ENCODE peak calls at places on chromosomes 13 and 19, in nine cellular contexts. J is germinal center; L is heart left ventricle; A is brain microvascular endothelial cell; N is lung; O is effector CD4-positive, alpha-beta T cell; B is activated T-cell treated with anti-CD3 and anti-CD28 coated beads, Interleukin-2, amount 50 U/mL, for 1 hour; G is LNCaP clone FGC; X is activated CD8-positive, alpha-beta memory T cell treated with anti-CD3 and anti-CD28 coated beads for 1 hour. W is an unnamed sample.

GRCh38 chr19:29060833-29061364 is 152.1 kb downstream of the UQCRFS1 start:
- DNase-seq in A (no peak), G (no peak), L (no peak), J (no peak), X (no peak), B (no peak), O (no peak), N (no peak), W (no peak)

GRCh38 chr19:38268539-38268938 is 4.2 kb downstream of the SPINT2 start:
- DNase-seq in J (no peak), A (no peak), O (no peak), G (no peak), L (no peak), X (no peak), N (no peak), B (no peak), W (no peak)

GRCh38 chr19:58196911-58197616 is 14.2 kb downstream of the ZNF274 start:
- DNase-seq in O (no peak), A (no peak), X (no peak), B (no peak), N (no peak), G (no peak), J (no peak), L (no peak), W (no peak)

GRCh38 chr13:97468331-97468730 is 34.4 kb downstream of the RAP2A start:
- DNase-seq in A (no peak), L (no peak), X (no peak), G (no peak), J (no peak), B (no peak), N (no peak), O (no peak), W (no peak)

GRCh38 chr13:24280722-24281121 is 28.7 kb upstream of the C1QTNF9 start:
- DNase-seq in O (no peak), X (no peak), A (no peak), J (peak; percentile 45), N (no peak), L (no peak), B (no peak), G (no peak), W (no peak)

GRCh38 chr19:19588546-19588945 is 29.9 kb downstream of the PBX4 start:
- DNase-seq in J (no peak), L (no peak), A (no peak), X (no peak), O (no peak), G (no peak), B (no peak), N (no peak), W (no peak)

GRCh38 chr13:85368686-85369085 is 430.5 kb downstream of the SLITRK6 start:
- DNase-seq in X (no peak), J (no peak), A (no peak), B (no peak), N (no peak), G (no peak), O (no peak), L (no peak), W (no peak)

GRCh38 chr19:1469936-1470863 is 8.8 kb downstream of the C19orf25 start:
- DNase-seq in G (no peak), N (no peak), B (peak; percentile 77), O (peak; percentile 57), L (no peak), X (peak; percentile 52), A (no peak), J (peak; percentile 77), W (peak; percentile 75)

GRCh38 chr19:45772130-45772880 is 3.3 kb upstream of the SIX5 start:
- DNase-seq in O (no peak), A (no peak), J (no peak), B (no peak), L (no peak), G (no peak), X (no peak), N (no peak), W (no peak)

GRCh38 chr19:30314805-30315155 is 57.4 kb upstream of the ZNF536 start:
- DNase-seq in N (no peak), O (no peak), G (no peak), X (no peak), L (no peak), B (no peak), A (no peak), J (no peak), W (no peak)

GRCh38 chr13:101423872-101424271 is 7.6 kb upstream of the NALCN start:
- DNase-seq in B (no peak), G (no peak), N (no peak), J (no peak), L (no peak), O (no peak), X (no peak), A (no peak), W (no peak)

GRCh38 chr19:44808463-44809371 is at the start of gene BCAM:
- DNase-seq in G (no peak), J (peak; percentile 54), B (no peak), O (no peak), N (peak; percentile 69), X (no peak), L (peak; percentile 93), A (no peak), W (peak; percentile 11)

GRCh38 chr13:81714513-81714912 is 1373.6 kb upstream of the SPRY2 start:
- DNase-seq in L (no peak), N (no peak), G (no peak), O (no peak), B (no peak), J (no peak), A (no peak), X (no peak), W (no peak)

GRCh38 chr13:40502236-40502635 is 164.2 kb downstream of the FOXO1 start:
- DNase-seq in J (no peak), X (no peak), A (no peak), G (no peak), B (no peak), N (no peak), O (no peak), L (no peak), W (no peak)

GRCh38 chr19:13281567-13282291 is 131.5 kb downstream of the IER2 start:
- DNase-seq in A (no peak), J (no peak), L (no peak), G (no peak), B (no peak), O (no peak), N (no peak), X (no peak), W (no peak)

GRCh38 chr19:55216461-55217198 is 7.3 kb upstream of the PTPRH start:
- DNase-seq in A (peak; percentile 99), X (peak; percentile 15), G (peak; percentile 93), L (peak; percentile 89), J (peak; percentile 70), O (peak; percentile 24), N (peak; percentile 66), B (peak; percentile 51), W (peak; percentile 69)

GRCh38 chr13:97028441-97029299 is 34.4 kb upstream of the OXGR1 start:
- DNase-seq in L (no peak), X (no peak), J (peak; percentile 57), A (peak; percentile 67), B (peak; percentile 22), N (peak; percentile 48), O (peak; percentile 34), G (no peak), W (peak; percentile 59)

GRCh38 chr13:90444232-90444631 is 903.3 kb upstream of the MIR17HG start:
- DNase-seq in N (no peak), X (no peak), G (no peak), B (no peak), J (no peak), A (no peak), O (no peak), L (no peak), W (no peak)

GRCh38 chr19:40588110-40588854 is 11.6 kb downstream of the SHKBP1 start:
- DNase-seq in X (no peak), J (no peak), G (no peak), N (no peak), L (no peak), B (no peak), O (no peak), A (peak; percentile 32), W (no peak)

GRCh38 chr19:44112802-44113137 is 429 bp upstream of the ZNF225 start:
- DNase-seq in G (no peak), N (no peak), B (no peak), X (no peak), O (no peak), J (no peak), A (no peak), L (no peak), W (no peak)

GRCh38 chr13:51822106-51822840 is 18.3 kb upstream of the DHRS12 start:
- DNase-seq in A (no peak), J (no peak), X (no peak), G (no peak), N (no peak), O (peak; percentile 30), B (peak; percentile 45), L (no peak), W (no peak)

GRCh38 chr19:29678484-29679106 is 13.3 kb downstream of the PLEKHF1 start:
- DNase-seq in L (peak; percentile 87), B (no peak), G (peak; percentile 81), X (no peak), N (no peak), J (no peak), O (no peak), A (no peak), W (no peak)

GRCh38 chr13:31703780-31704179 is 35.5 kb upstream of the RXFP2 start:
- DNase-seq in G (no peak), N (no peak), L (no peak), A (no peak), X (no peak), J (no peak), B (no peak), O (no peak), W (no peak)

GRCh38 chr13:35909837-35910236 is 221.3 kb downstream of the DCLK1 start:
- DNase-seq in X (no peak), G (no peak), O (no peak), L (no peak), A (no peak), B (no peak), N (no peak), J (no peak), W (no peak)

GRCh38 chr13:26412263-26412662 is 145.2 kb upstream of the WASF3 start:
- DNase-seq in O (no peak), N (no peak), B (no peak), G (no peak), X (no peak), A (no peak), L (no peak), J (no peak), W (no peak)

GRCh38 chr13:50707533-50708096 is 135.9 kb downstream of the DLEU7 start:
- DNase-seq in O (no peak), X (no peak), G (no peak), B (no peak), J (no peak), N (no peak), A (no peak), L (no peak), W (no peak)

W was measured in stimulated activated naive CD8-positive, alpha-beta T cell treated with anti-CD3 and anti-CD28 coated beads, Interleukin-15, Interleukin-2, amounts not matched to agents 100 U/mL and 50 U/mL, for 24 hours.